ENCODE peak calls at places on chromosomes 11 and 22, in four cellular contexts. K is suprapubic skin, A is psoas muscle, J is GM23248. T is an unnamed sample.

GRCh38 chr11:10784229-10785145 is 24.2 kb downstream of the EIF4G2 start:
- DNase-seq in K (no peak), A (no peak), J (no peak), T (no peak)

GRCh38 chr11:27471067-27471587 is 1.5 kb downstream of the LGR4 start:
- DNase-seq in K (no peak), A (no peak), J (peak), T (no peak)

GRCh38 chr11:2777396-2777795 is 77.6 kb upstream of the KCNQ1OT1 start:
- DNase-seq in A (no peak), K (no peak), J (peak), T (peak)

GRCh38 chr11:44595964-44596381 is 30.5 kb downstream of the CD82 start:
- DNase-seq in K (no peak), J (peak), A (peak), T (peak)

GRCh38 chr22:47107431-47107830 is 345.0 kb downstream of the TBC1D22A start:
- DNase-seq in A (no peak), J (peak), K (no peak), T (no peak)

GRCh38 chr11:128905345-128906184 is 14.4 kb downstream of the KCNJ5 start:
- DNase-seq in A (peak), J (peak), K (no peak), T (no peak)

GRCh38 chr11:129210831-129211181 is 18.7 kb upstream of the ARHGAP32 start:
- DNase-seq in J (no peak), K (no peak), A (no peak), T (no peak)

GRCh38 chr11:67998150-67999045 is 5.5 kb downstream of the UNC93B1 start:
- DNase-seq in K (no peak), J (no peak), A (no peak), T (peak)

GRCh38 chr11:61897387-61898246 is 6.3 kb upstream of the FADS3 start:
- DNase-seq in K (no peak), A (peak), J (peak), T (no peak)

GRCh38 chr22:23180893-23181762 is 819 bp downstream of the BCR start:
- DNase-seq in A (peak), J (peak), K (no peak), T (no peak)

GRCh38 chr11:8267280-8267679 is 3.6 kb upstream of the LMO1 start:
- DNase-seq in A (no peak), K (peak), J (no peak), T (no peak)

GRCh38 chr11:28420099-28420498 is 311.9 kb downstream of the METTL15 start:
- DNase-seq in J (peak), K (no peak), A (no peak), T (no peak)

GRCh38 chr11:111395749-111396148 is 16.7 kb upstream of the POU2AF1 start:
- DNase-seq in A (no peak), K (no peak), J (no peak), T (no peak)

GRCh38 chr11:128328955-128329551 is 258.3 kb downstream of the ETS1 start:
- DNase-seq in J (no peak), A (peak), K (no peak), T (no peak)

GRCh38 chr22:48352086-48352911 is 1475.4 kb downstream of the BRD1 start:
- DNase-seq in J (no peak), K (no peak), A (no peak), T (no peak)

GRCh38 chr11:16211407-16211806 is 144.9 kb downstream of the SOX6 start:
- DNase-seq in A (no peak), K (no peak), J (no peak), T (no peak)

GRCh38 chr11:16217631-16218030 is 138.7 kb downstream of the SOX6 start:
- DNase-seq in A (no peak), J (no peak), K (no peak), T (no peak)

GRCh38 chr11:16215352-16215751 is 141.0 kb downstream of the SOX6 start:
- DNase-seq in J (peak), K (no peak), A (no peak), T (no peak)

GRCh38 chr11:16216831-16217230 is 139.5 kb downstream of the SOX6 start:
- DNase-seq in J (no peak), A (no peak), K (no peak), T (no peak)
- H3K27ac ChIP-seq in J (no peak), A (no peak), K (no peak), T (no peak)

GRCh38 chr11:64660706-64661105 is 62.3 kb downstream of the NRXN2 start:
- DNase-seq in A (no peak), K (no peak), J (no peak), T (no peak)
- H3K4me3 ChIP-seq in A (peak), K (peak), J (no peak), T (peak)

GRCh38 chr11:119371778-119372182 is 9.7 kb downstream of the USP2 start:
- DNase-seq in K (no peak), J (no peak), A (peak), T (no peak)
- H3K27ac ChIP-seq in K (no peak), J (no peak), A (peak), T (no peak)

GRCh38 chr11:720642-721346 is 14.8 kb downstream of the EPS8L2 start:
- DNase-seq in K (no peak), A (peak), J (no peak), T (no peak)
- H3K4me3 ChIP-seq in K (peak), A (peak), J (no peak), T (peak)

GRCh38 chr11:96317985-96318384 is 25.0 kb downstream of the MAML2 start:
- DNase-seq in A (no peak), J (no peak), K (no peak), T (no peak)
- H3K27ac ChIP-seq in A (no peak), J (no peak), K (peak), T (peak)

GRCh38 chr11:66007201-66007634 is 4.6 kb upstream of the CST6 start:
- DNase-seq in A (peak), K (no peak), J (no peak), T (no peak)
- H3K4me3 ChIP-seq in A (no peak), K (no peak), J (no peak), T (no peak)

T was measured in coronary artery.